ENCODE peak calls at places on chromosomes 11 and 22, in four cellular contexts. J is heart right ventricle, H is AG04450, S is AG09319. K is an unnamed sample.

GRCh38 chr11:17386331-17387084 is 2.0 kb downstream of the KCNJ11 start:
- DNase-seq in J (peak), H (no peak), S (no peak), K (no peak)

GRCh38 chr11:19432370-19433163 is 191.8 kb upstream of the E2F8 start:
- DNase-seq in J (no peak), H (peak), S (peak), K (peak)

GRCh38 chr22:20957118-20957690 is 9.9 kb upstream of the AIFM3 start:
- DNase-seq in J (no peak), H (no peak), S (no peak), K (no peak)

GRCh38 chr11:96254087-96254486 is 88.9 kb downstream of the MAML2 start:
- DNase-seq in J (no peak), H (no peak), S (no peak), K (no peak)

GRCh38 chr11:5452712-5453111 is 3.6 kb downstream of the OR51I2 start:
- DNase-seq in J (no peak), H (no peak), S (no peak), K (no peak)

GRCh38 chr22:23242473-23243001 is 62.2 kb downstream of the BCR start:
- DNase-seq in J (no peak), H (no peak), S (no peak), K (no peak)

GRCh38 chr11:96306933-96307747 is 35.9 kb downstream of the MAML2 start:
- DNase-seq in J (no peak), H (peak), S (peak), K (peak)

GRCh38 chr22:49310354-49310753 is 517.3 kb downstream of the BRD1 start:
- DNase-seq in J (no peak), H (no peak), S (no peak), K (no peak)

GRCh38 chr11:64879226-64879900 is 942 bp upstream of the EHD1 start:
- DNase-seq in J (no peak), H (no peak), S (no peak), K (no peak)

GRCh38 chr11:98183034-98183433 is 837.7 kb upstream of the CNTN5 start:
- DNase-seq in J (no peak), H (no peak), S (no peak), K (no peak)

GRCh38 chr11:41578421-41579047 is 119.1 kb upstream of the LRRC4C start:
- DNase-seq in J (no peak), H (no peak), S (no peak), K (no peak)

GRCh38 chr11:72652871-72653615 is 21.2 kb downstream of the PDE2A start:
- DNase-seq in J (no peak), H (no peak), S (no peak), K (no peak)

GRCh38 chr22:43018615-43019014 is 3.7 kb upstream of the PACSIN2 start:
- DNase-seq in J (no peak), H (no peak), S (no peak), K (no peak)

GRCh38 chr11:68145120-68145866 is 24.1 kb upstream of the CHKA start:
- DNase-seq in J (no peak), H (no peak), S (no peak), K (no peak)

GRCh38 chr11:637593-638507 is 781 bp downstream of the DRD4 start:
- DNase-seq in J (no peak), H (no peak), S (no peak), K (no peak)

GRCh38 chr11:129230006-129230405 is 37.9 kb upstream of the ARHGAP32 start:
- DNase-seq in J (no peak), H (no peak), S (no peak), K (no peak)

GRCh38 chr11:70951139-70951804 is 301.1 kb downstream of the SHANK2 start:
- DNase-seq in J (no peak), H (no peak), S (no peak), K (no peak)

GRCh38 chr11:57479925-57480324 is 19.6 kb downstream of the RTN4RL2 start:
- DNase-seq in J (no peak), H (no peak), S (no peak), K (no peak)

GRCh38 chr22:40673017-40673416 is 6.3 kb upstream of the MCHR1 start:
- DNase-seq in J (no peak), H (no peak), S (no peak), K (no peak)
- TF ChIP-seq CTCF in J (no peak), H (no peak), S (no peak), K (no peak)

GRCh38 chr22:45082795-45083194 is 73.0 kb upstream of the PHF21B start:
- DNase-seq in J (no peak), H (no peak), S (no peak), K (no peak)
- TF ChIP-seq CTCF in J (no peak), H (peak), S (no peak), K (peak)

GRCh38 chr11:46547579-46547978 is 46.2 kb downstream of the AMBRA1 start:
- DNase-seq in J (no peak), H (no peak), S (no peak), K (no peak)

GRCh38 chr11:46537121-46537520 is 56.7 kb downstream of the AMBRA1 start:
- DNase-seq in J (no peak), H (no peak), S (no peak), K (no peak)

GRCh38 chr11:46537851-46538295 is 56.0 kb downstream of the AMBRA1 start:
- DNase-seq in J (peak), H (peak), S (no peak), K (no peak)

GRCh38 chr11:46543564-46543963 is 50.3 kb downstream of the AMBRA1 start:
- DNase-seq in J (no peak), H (no peak), S (no peak), K (no peak)

GRCh38 chr11:46541593-46542371 is 52.0 kb downstream of the AMBRA1 start:
- DNase-seq in J (peak), H (no peak), S (no peak), K (no peak)
- TF ChIP-seq CTCF in J (no peak), H (no peak), S (no peak), K (no peak)

DNA sequence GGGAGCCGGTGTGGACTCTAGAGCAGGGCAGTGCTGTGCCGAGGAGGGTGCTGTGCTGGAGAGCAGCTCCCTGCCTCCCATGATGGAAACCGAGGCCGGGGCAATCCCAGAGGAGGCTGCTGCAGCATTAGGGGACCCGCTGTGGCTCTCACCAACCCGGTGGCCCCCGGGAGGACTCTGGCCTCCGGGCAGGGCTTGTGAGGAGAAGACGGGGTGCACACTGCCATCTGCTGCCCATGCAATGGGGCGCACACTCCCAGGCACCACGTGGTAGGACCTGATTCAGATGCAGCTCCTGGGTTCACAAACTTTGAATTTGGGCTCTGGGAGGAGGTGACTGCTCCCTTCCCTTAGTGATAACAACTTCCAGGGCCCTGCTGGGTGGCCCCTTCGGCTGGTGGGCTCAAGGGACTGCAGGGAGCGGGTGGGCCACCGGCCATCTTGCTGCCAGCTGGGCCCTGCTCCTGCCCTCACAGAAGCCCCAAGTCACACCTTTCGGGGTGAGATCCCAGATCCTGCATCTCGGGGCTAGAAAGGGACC is 93.8 kb upstream of the FGF3 start:
- DNase-seq in J (no peak), H (no peak), S (no peak), K (no peak)
- TF ChIP-seq CTCF in J (peak), H (peak), S (peak), K (peak)

GRCh38 chr11:37442576-37442975 is 844.5 kb upstream of the RAG2 start:
- DNase-seq in J (no peak), H (no peak), S (no peak), K (no peak)
- TF ChIP-seq CTCF in J (no peak), H (no peak), S (no peak), K (no peak)

DNA sequence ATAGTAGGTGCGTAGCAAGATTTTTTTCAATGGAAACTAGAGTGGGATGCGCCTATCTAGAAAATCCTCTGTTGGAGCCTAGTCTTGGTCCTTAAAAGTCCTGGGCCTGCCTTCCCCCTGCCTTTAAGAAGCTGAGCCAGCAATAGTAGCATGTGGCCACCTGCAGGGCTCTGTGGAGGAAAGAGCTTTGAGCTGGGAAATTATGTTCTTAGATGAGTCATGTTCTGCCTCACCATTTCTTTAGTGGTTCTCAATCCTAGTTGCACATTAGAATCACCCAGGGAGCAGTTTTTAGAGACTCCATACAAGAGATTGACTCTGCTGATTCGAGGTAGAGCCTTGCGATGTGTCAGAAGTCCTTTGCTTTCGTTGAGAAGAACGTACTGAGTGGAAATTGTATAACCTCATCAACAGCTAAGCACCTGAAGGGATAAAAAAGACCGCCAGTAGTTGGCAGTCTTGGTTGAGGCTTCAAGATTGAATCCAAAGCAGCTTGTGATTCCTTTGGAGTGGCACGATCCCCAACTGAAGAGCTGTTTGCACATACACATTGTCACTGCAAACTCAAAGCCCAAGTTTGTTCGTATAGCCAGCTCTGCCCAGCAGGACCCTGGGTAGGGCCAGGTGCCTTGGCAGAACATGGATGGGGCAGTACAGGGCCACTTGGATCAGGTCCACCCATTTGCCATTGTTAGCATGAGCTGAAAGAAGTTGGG is 133.3 kb downstream of the COMMD9 start:
- DNase-seq in J (no peak), H (peak), S (no peak), K (no peak)
- TF ChIP-seq CTCF in J (no peak), H (peak), S (no peak), K (peak)

K was measured in AG04449.